ENCODE peak calls at places on chromosomes 4 and X, in seven cellular contexts. N, K, O, M, V, B and T are unnamed samples.

GRCh38 chr4:42331914-42332368 is 65.3 kb upstream of the SHISA3 start:
- DNase-seq in N (no peak), K (no peak), O (no peak), M (no peak), V (no peak), B (no peak), T (no peak)

GRCh38 chr4:20126906-20127305 is 124.8 kb upstream of the SLIT2 start:
- DNase-seq in N (no peak), K (no peak), O (no peak), M (no peak), V (no peak), B (no peak), T (no peak)

GRCh38 chr4:24747234-24747975 is 48.0 kb upstream of the SOD3 start:
- DNase-seq in N (no peak), K (no peak), O (no peak), M (no peak), V (no peak), B (no peak), T (no peak)

GRCh38 chr4:75683482-75684155 is 10.4 kb upstream of the G3BP2 start:
- DNase-seq in N (no peak), K (no peak), O (no peak), M (no peak), V (no peak), B (no peak), T (no peak)

GRCh38 chr4:156137971-156138581 is 184.4 kb upstream of the CTSO start:
- DNase-seq in N (no peak), K (no peak), O (peak; percentile 9), M (no peak), V (no peak), B (no peak), T (no peak)

GRCh38 chr4:169079942-169080827 is 70.1 kb upstream of the CBR4 start:
- DNase-seq in N (no peak), K (no peak), O (no peak), M (peak; percentile 85), V (no peak), B (peak; percentile 23), T (no peak)

GRCh38 chr4:60952921-60953320 is 247.2 kb upstream of the ADGRL3 start:
- DNase-seq in N (no peak), K (no peak), O (no peak), M (no peak), V (no peak), B (no peak), T (no peak)

GRCh38 chr4:52051213-52051614 is at the start of gene SPATA18:
- DNase-seq in N (no peak), K (no peak), O (no peak), M (peak; percentile 73), V (no peak), B (no peak), T (peak; percentile 72)

GRCh38 chrX:46582964-46583363 is 9.4 kb downstream of the CHST7 start:
- DNase-seq in N (no peak), K (no peak), O (no peak), M (no peak), V (no peak), B (no peak), T (no peak)

GRCh38 chr4:30283336-30283735 is 436.8 kb upstream of the PCDH7 start:
- DNase-seq in N (no peak), K (no peak), O (no peak), M (no peak), V (no peak), B (no peak), T (no peak)

GRCh38 chrX:107102980-107103379 is 15.6 kb downstream of the RBM41 start:
- DNase-seq in N (no peak), K (no peak), O (no peak), M (no peak), V (no peak), B (no peak), T (no peak)

GRCh38 chr4:4477391-4477790 is 64.5 kb downstream of the STX18 start:
- DNase-seq in N (no peak), K (no peak), O (no peak), M (no peak), V (no peak), B (no peak), T (no peak)

GRCh38 chr4:153038493-153039311 is 102.6 kb downstream of the FHDC1 start:
- DNase-seq in N (no peak), K (no peak), O (no peak), M (no peak), V (no peak), B (no peak), T (no peak)

GRCh38 chrX:103519389-103519788 is at the start of gene RAB40A:
- DNase-seq in N (no peak), K (no peak), O (no peak), M (no peak), V (no peak), B (no peak), T (no peak)

GRCh38 chrX:9379697-9380551 is 84.9 kb upstream of the TBL1X start:
- DNase-seq in N (peak; percentile 25), K (no peak), O (no peak), M (no peak), V (no peak), B (no peak), T (no peak)

GRCh38 chr4:105551968-105552746 is at the start of gene ARHGEF38:
- DNase-seq in N (no peak), K (no peak), O (no peak), M (peak; percentile 36), V (no peak), B (no peak), T (no peak)

GRCh38 chrX:10841579-10841978 is 221.2 kb upstream of the MID1 start:
- DNase-seq in N (no peak), K (no peak), O (no peak), M (no peak), V (no peak), B (no peak), T (no peak)

GRCh38 chr4:117784266-117784665 is 250.0 kb upstream of the NDST3 start:
- DNase-seq in N (no peak), K (no peak), O (no peak), M (no peak), V (no peak), B (no peak), T (no peak)

GRCh38 chrX:54358424-54359211 is 772 bp upstream of the WNK3 start:
- DNase-seq in N (no peak), K (peak; percentile 26), O (peak; percentile 91), M (no peak), V (no peak), B (peak; percentile 25), T (peak; percentile 83)

GRCh38 chrX:149827254-149827653 is 45.5 kb downstream of the MAGEA9 start:
- DNase-seq in N (no peak), K (no peak), O (no peak), M (no peak), V (no peak), B (no peak), T (no peak)

GRCh38 chr4:7831330-7831729 is 108.3 kb downstream of the AFAP1 start:
- DNase-seq in N (peak; percentile 74), K (peak; percentile 52), O (no peak), M (no peak), V (peak; percentile 67), B (no peak), T (no peak)

GRCh38 chr4:183588691-183589090 is 70.3 kb downstream of the RWDD4 start:
- DNase-seq in N (no peak), K (no peak), O (no peak), M (no peak), V (no peak), B (no peak), T (no peak)

GRCh38 chr4:188299161-188299560 is 159.9 kb downstream of the TRIML1 start:
- DNase-seq in N (no peak), K (no peak), O (no peak), M (no peak), V (no peak), B (no peak), T (no peak)

GRCh38 chr4:152115794-152116193 is 355.0 kb upstream of the GATB start:
- DNase-seq in N (no peak), K (peak; percentile 64), O (no peak), M (no peak), V (peak; percentile 69), B (no peak), T (no peak)

GRCh38 chr4:82618321-82618720 is 56.5 kb upstream of the TMEM150C start:
- DNase-seq in N (peak; percentile 30), K (no peak), O (no peak), M (no peak), V (no peak), B (no peak), T (no peak)

GRCh38 chrX:39766085-39766726 is 331.6 kb downstream of the BCOR start:
- DNase-seq in N (no peak), K (peak; percentile 45), O (no peak), M (no peak), V (peak; percentile 60), B (peak; percentile 32), T (no peak)

GRCh38 chr4:113683143-113683542 is 78.4 kb downstream of the CAMK2D start:
- DNase-seq in N (no peak), K (peak; percentile 82), O (no peak), M (no peak), V (peak; percentile 78), B (peak; percentile 75), T (no peak)

GRCh38 chrX:71191253-71191652 is 31.8 kb upstream of the GJB1 start:
- DNase-seq in N (no peak), K (no peak), O (no peak), M (no peak), V (no peak), B (no peak), T (no peak)

GRCh38 chrX:71199252-71199651 is 23.8 kb upstream of the GJB1 start:
- DNase-seq in N (no peak), K (no peak), O (no peak), M (no peak), V (no peak), B (no peak), T (no peak)

GRCh38 chrX:71198066-71198465 is 25.0 kb upstream of the GJB1 start:
- DNase-seq in N (no peak), K (no peak), O (no peak), M (no peak), V (no peak), B (no peak), T (no peak)

GRCh38 chrX:71195959-71196727 is 26.9 kb upstream of the GJB1 start:
- DNase-seq in N (no peak), K (peak; percentile 19), O (no peak), M (no peak), V (no peak), B (no peak), T (peak; percentile 56)
- H3K4me3 ChIP-seq in N (no peak overlapping the region), K (peak overlapping the region; percentile 50), O (no peak overlapping the region), M (no peak overlapping the region), V (peak overlapping the region; percentile 47), B (peak overlapping the region; percentile 42), T (no peak overlapping the region)

GRCh38 chrX:112083624-112084326 is 1.2 kb upstream of the TRPC5 start:
- DNase-seq in N (no peak), K (no peak), O (no peak), M (no peak), V (no peak), B (no peak), T (peak; percentile 54)
- H3K4me3 ChIP-seq in N (no peak overlapping the region), K (no peak overlapping the region), O (peak overlapping the region; percentile 78), M (no peak overlapping the region), V (no peak overlapping the region), B (no peak overlapping the region), T (peak overlapping the region; percentile 65)

GRCh38 chrX:33211356-33212254 is at the start of gene DMD:
- DNase-seq in N (no peak), K (no peak), O (no peak), M (no peak), V (no peak), B (no peak), T (no peak)
- H3K4me3 ChIP-seq in N (no peak within 1 kb of the TSS), K (no peak within 1 kb of the TSS), O (no peak within 1 kb of the TSS), M (peak within 1 kb of the TSS; percentile 15), V (no peak within 1 kb of the TSS), B (no peak within 1 kb of the TSS), T (no peak within 1 kb of the TSS)

GRCh38 chr4:184983660-184984356 is 34.5 kb upstream of the HELT start:
- DNase-seq in N (peak; percentile 7), K (peak; percentile 53), O (peak; percentile 26), M (peak; percentile 85), V (peak; percentile 64), B (peak; percentile 56), T (peak; percentile 92)
- H3K4me3 ChIP-seq in N (no peak overlapping the region), K (peak overlapping the region; percentile 40), O (no peak overlapping the region), M (no peak overlapping the region), V (peak overlapping the region; percentile 29), B (peak overlapping the region; percentile 50), T (no peak overlapping the region)